ENCODE peak calls at places on chromosomes 2 and 18, in four cellular contexts. One of them, this sample, is unnamed.

GRCh38 chr2:102434655-102435381 is 11.9 kb downstream of the IL18RAP start:
- DNase-seq in astrocyte of the cerebellum: no peak
- DNase-seq in hepatocyte: no peak
- DNase-seq in HCT116: no peak
- DNase-seq in this sample: peak

GRCh38 chr2:127106998-127107621 is at the start of gene BIN1:
- DNase-seq in astrocyte of the cerebellum: peak
- DNase-seq in hepatocyte: peak
- DNase-seq in HCT116: peak
- DNase-seq in this sample: peak

GRCh38 chr2:65377556-65378307 is 54.7 kb downstream of the SPRED2 start:
- DNase-seq in astrocyte of the cerebellum: peak
- DNase-seq in hepatocyte: peak
- DNase-seq in HCT116: no peak
- DNase-seq in this sample: peak

GRCh38 chr2:37211212-37211611 is 14.9 kb downstream of the CEBPZOS start:
- DNase-seq in astrocyte of the cerebellum: no peak
- DNase-seq in hepatocyte: no peak
- DNase-seq in HCT116: no peak
- DNase-seq in this sample: peak

GRCh38 chr18:35697869-35698268 is 116.3 kb downstream of the GALNT1 start:
- DNase-seq in astrocyte of the cerebellum: no peak
- DNase-seq in hepatocyte: no peak
- DNase-seq in HCT116: no peak
- DNase-seq in this sample: no peak

GRCh38 chr18:12879840-12880531 is 4.1 kb downstream of the PTPN2 start:
- DNase-seq in astrocyte of the cerebellum: peak
- DNase-seq in hepatocyte: no peak
- DNase-seq in HCT116: no peak
- DNase-seq in this sample: no peak

GRCh38 chr18:23357992-23358594 is 95.0 kb upstream of the RIOK3 start:
- DNase-seq in astrocyte of the cerebellum: no peak
- DNase-seq in hepatocyte: no peak
- DNase-seq in HCT116: no peak
- DNase-seq in this sample: peak

GRCh38 chr18:70296289-70296688 is 7.4 kb downstream of the SOCS6 start:
- DNase-seq in astrocyte of the cerebellum: no peak
- DNase-seq in hepatocyte: no peak
- DNase-seq in HCT116: no peak
- DNase-seq in this sample: no peak

GRCh38 chr2:85893428-85894258 is 4.9 kb upstream of the ST3GAL5 start:
- DNase-seq in astrocyte of the cerebellum: peak
- DNase-seq in hepatocyte: no peak
- DNase-seq in HCT116: no peak
- DNase-seq in this sample: peak

GRCh38 chr2:12733846-12734245 is 17.1 kb downstream of the TRIB2 start:
- DNase-seq in astrocyte of the cerebellum: no peak
- DNase-seq in hepatocyte: no peak
- DNase-seq in HCT116: no peak
- DNase-seq in this sample: no peak

GRCh38 chr2:62526531-62527381 is 20.8 kb upstream of the TMEM17 start:
- DNase-seq in astrocyte of the cerebellum: no peak
- DNase-seq in hepatocyte: no peak
- DNase-seq in HCT116: no peak
- DNase-seq in this sample: no peak

GRCh38 chr2:176455865-176456291 is 186.6 kb downstream of the MTX2 start:
- DNase-seq in astrocyte of the cerebellum: no peak
- DNase-seq in hepatocyte: peak
- DNase-seq in HCT116: no peak
- DNase-seq in this sample: no peak

GRCh38 chr2:232097260-232097659 is 135.7 kb downstream of the DIS3L2 start:
- DNase-seq in astrocyte of the cerebellum: no peak
- DNase-seq in hepatocyte: no peak
- DNase-seq in HCT116: no peak
- DNase-seq in this sample: no peak

GRCh38 chr2:221600388-221600787 is 28.3 kb upstream of the EPHA4 start:
- DNase-seq in astrocyte of the cerebellum: no peak
- DNase-seq in hepatocyte: no peak
- DNase-seq in HCT116: no peak
- DNase-seq in this sample: no peak

GRCh38 chr2:185433824-185434223 is 304.8 kb upstream of the FSIP2 start:
- DNase-seq in astrocyte of the cerebellum: peak
- DNase-seq in hepatocyte: no peak
- DNase-seq in HCT116: no peak
- DNase-seq in this sample: peak

GRCh38 chr2:105388971-105389381 is 9.9 kb downstream of the FHL2 start:
- DNase-seq in astrocyte of the cerebellum: peak
- DNase-seq in hepatocyte: no peak
- DNase-seq in HCT116: no peak
- DNase-seq in this sample: peak

GRCh38 chr18:54950221-54950620 is 9.0 kb downstream of the CCDC68 start:
- DNase-seq in astrocyte of the cerebellum: no peak
- DNase-seq in hepatocyte: peak
- DNase-seq in HCT116: peak
- DNase-seq in this sample: no peak

GRCh38 chr2:169361706-169362345 is 508 bp downstream of the LRP2 start:
- DNase-seq in astrocyte of the cerebellum: no peak
- DNase-seq in hepatocyte: peak
- DNase-seq in HCT116: no peak
- DNase-seq in this sample: peak

GRCh38 chr2:239261796-239262475 is 138.9 kb downstream of the HDAC4 start:
- DNase-seq in astrocyte of the cerebellum: no peak
- DNase-seq in hepatocyte: no peak
- DNase-seq in HCT116: no peak
- DNase-seq in this sample: no peak

GRCh38 chr18:12934454-12935071 is 13.2 kb upstream of the SEH1L start:
- DNase-seq in astrocyte of the cerebellum: peak
- DNase-seq in hepatocyte: peak
- DNase-seq in HCT116: peak
- DNase-seq in this sample: peak

GRCh38 chr2:222499226-222499625 is 74.9 kb downstream of the SGPP2 start:
- DNase-seq in astrocyte of the cerebellum: no peak
- DNase-seq in hepatocyte: no peak
- DNase-seq in HCT116: no peak
- DNase-seq in this sample: no peak

GRCh38 chr18:50424877-50425690 is 50.2 kb downstream of the SKA1 start:
- DNase-seq in astrocyte of the cerebellum: no peak
- DNase-seq in hepatocyte: peak
- DNase-seq in HCT116: no peak
- DNase-seq in this sample: peak

DNA sequence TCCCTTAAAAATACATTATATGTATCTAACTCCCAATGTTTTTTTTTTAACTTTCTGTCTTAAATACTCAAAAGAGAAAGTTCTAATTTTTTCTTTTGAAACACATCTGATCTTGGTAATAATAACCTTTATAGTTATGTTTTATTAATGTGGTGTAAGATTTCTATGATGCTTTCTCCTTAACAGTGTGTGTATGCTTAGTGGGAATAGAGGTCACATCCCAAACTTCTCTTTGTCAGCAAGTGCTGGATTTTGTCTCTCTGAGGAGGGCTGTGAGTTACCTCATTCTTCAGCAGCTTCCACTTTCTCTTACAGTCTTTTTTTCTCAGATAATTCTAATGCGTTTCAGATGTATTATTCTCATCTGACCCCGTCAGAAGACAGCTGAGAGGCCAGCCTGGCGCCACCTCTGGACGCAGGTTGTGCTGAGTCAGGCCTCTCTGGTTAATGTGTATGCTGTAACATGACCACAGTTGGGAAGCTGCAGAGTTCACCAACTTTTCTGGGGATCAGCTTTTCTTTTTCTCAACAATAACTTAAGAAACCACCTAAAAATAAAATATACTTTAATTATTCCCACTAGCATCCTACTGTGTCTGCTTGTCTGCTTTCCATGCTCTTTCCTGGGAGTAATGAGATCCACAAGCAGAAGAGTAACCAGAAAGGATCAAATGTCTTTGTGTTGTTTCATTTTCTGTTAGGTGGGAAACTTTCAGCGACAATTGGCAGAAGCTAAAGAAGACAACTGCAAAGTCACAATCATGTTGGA is 79.5 kb downstream of the CCDC150 start:
- DNase-seq in astrocyte of the cerebellum: peak
- DNase-seq in hepatocyte: peak
- DNase-seq in HCT116: no peak
- DNase-seq in this sample: peak
- TF ChIP-seq CTCF in astrocyte of the cerebellum: peak
- TF ChIP-seq CTCF in hepatocyte: no peak
- TF ChIP-seq CTCF in HCT116: peak
- TF ChIP-seq CTCF in this sample: peak

GRCh38 chr2:164479460-164479859 is 141.8 kb downstream of the GRB14 start:
- DNase-seq in astrocyte of the cerebellum: peak
- DNase-seq in hepatocyte: peak
- DNase-seq in HCT116: peak
- DNase-seq in this sample: peak
- TF ChIP-seq CTCF in astrocyte of the cerebellum: peak
- TF ChIP-seq CTCF in hepatocyte: peak
- TF ChIP-seq CTCF in HCT116: peak
- TF ChIP-seq CTCF in this sample: peak

GRCh38 chr2:237860273-237860935 is 981 bp downstream of the RAMP1 start:
- DNase-seq in astrocyte of the cerebellum: no peak
- DNase-seq in hepatocyte: no peak
- DNase-seq in HCT116: no peak
- DNase-seq in this sample: no peak

GRCh38 chr2:237859082-237859433 is 365 bp upstream of the RAMP1 start:
- DNase-seq in astrocyte of the cerebellum: no peak
- DNase-seq in hepatocyte: no peak
- DNase-seq in HCT116: no peak
- DNase-seq in this sample: no peak

GRCh38 chr2:237857791-237858190 is 1.6 kb upstream of the RAMP1 start:
- DNase-seq in astrocyte of the cerebellum: no peak
- DNase-seq in hepatocyte: no peak
- DNase-seq in HCT116: no peak
- DNase-seq in this sample: no peak

GRCh38 chr2:237859533-237860272 is at the start of gene RAMP1:
- DNase-seq in astrocyte of the cerebellum: no peak
- DNase-seq in hepatocyte: peak
- DNase-seq in HCT116: no peak
- DNase-seq in this sample: no peak

DNA sequence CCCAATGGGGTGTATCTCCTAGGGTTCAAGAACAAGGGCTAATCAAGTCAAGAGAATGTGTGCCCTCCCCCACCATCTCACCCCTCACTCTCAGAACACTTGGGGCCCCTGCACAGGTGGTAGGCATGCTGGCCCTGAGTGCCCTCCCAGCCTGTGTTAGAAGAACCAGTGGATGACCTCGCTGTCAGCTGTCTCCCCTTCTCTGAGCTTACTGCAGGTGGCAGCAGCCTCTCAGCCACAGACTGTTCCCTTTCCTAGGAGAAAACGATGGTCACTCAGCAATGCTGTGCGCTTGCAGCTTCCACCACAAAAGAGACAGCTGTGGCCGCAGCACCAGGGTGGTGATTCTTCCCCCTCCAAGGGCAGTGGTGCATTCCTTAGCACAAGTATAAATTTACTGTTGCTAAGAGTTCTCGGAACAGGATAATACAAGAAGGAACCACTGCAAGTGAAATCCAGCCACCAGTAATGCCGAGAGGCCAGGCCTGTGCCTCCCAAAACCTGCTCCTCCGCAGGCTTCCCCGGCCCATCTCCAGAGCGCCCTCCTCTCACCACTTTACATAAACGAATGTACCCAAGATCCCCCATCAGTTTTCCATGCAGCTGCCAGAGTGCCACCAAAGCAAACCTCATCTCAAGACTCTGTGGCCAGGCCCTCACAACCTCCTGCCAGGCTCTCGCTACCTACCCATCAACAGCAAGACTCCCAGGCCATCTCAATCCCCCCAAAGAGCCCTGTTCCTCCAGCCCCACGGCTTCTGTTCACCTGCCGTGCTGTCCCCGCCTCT is 935 bp upstream of the RAMP1 start:
- DNase-seq in astrocyte of the cerebellum: peak
- DNase-seq in hepatocyte: peak
- DNase-seq in HCT116: no peak
- DNase-seq in this sample: peak
- TF ChIP-seq CTCF in astrocyte of the cerebellum: peak
- TF ChIP-seq CTCF in hepatocyte: peak
- TF ChIP-seq CTCF in HCT116: peak
- TF ChIP-seq CTCF in this sample: peak

GRCh38 chr2:153477096-153477555 is 1.4 kb downstream of the RPRM start:
- DNase-seq in astrocyte of the cerebellum: no peak
- DNase-seq in hepatocyte: peak
- DNase-seq in HCT116: no peak
- DNase-seq in this sample: peak
- TF ChIP-seq CTCF in astrocyte of the cerebellum: no peak
- TF ChIP-seq CTCF in hepatocyte: peak
- TF ChIP-seq CTCF in HCT116: no peak
- TF ChIP-seq CTCF in this sample: peak

DNA sequence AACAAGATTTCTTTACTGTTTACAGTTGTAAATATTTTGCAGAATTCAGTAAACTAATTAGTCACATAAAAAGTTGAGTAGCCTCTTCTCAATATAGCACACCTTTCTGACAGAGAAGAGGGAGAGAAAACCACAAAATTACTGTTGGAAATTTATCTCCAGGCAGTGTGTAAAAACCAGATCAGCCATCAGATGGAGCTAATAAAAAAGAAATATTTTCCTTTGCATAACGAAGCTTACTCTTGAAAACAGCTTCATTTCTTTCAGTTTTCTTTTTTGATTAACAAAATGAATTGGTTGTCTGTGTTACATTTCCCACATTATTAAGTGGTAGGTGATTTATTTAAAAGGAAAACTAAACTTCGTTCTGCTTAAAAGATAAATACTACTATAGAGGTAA is 259.3 kb upstream of the KCNJ3 start:
- DNase-seq in astrocyte of the cerebellum: no peak
- DNase-seq in hepatocyte: peak
- DNase-seq in HCT116: no peak
- DNase-seq in this sample: no peak
- TF ChIP-seq CTCF in astrocyte of the cerebellum: no peak
- TF ChIP-seq CTCF in hepatocyte: peak
- TF ChIP-seq CTCF in HCT116: no peak
- TF ChIP-seq CTCF in this sample: no peak